ENCODE peak calls at places on chromosome 6, in five cellular contexts. L is BJ; B is right lobe of liver; T is naive thymus-derived CD4-positive, alpha-beta T cell; J is NCI-H1105. C is an unnamed sample.

GRCh38 chr6:141464490-141464889 is 668.2 kb upstream of the GJE1 start:
- DNase-seq in L (peak; percentile 37), B (no peak), T (peak; percentile 6), J (peak; percentile 94), C (no peak)

GRCh38 chr6:106901062-106901461 is 73.5 kb downstream of the CD24 start:
- DNase-seq in L (no peak), B (no peak), T (no peak), J (no peak), C (no peak)

GRCh38 chr6:42347456-42347855 is 104.3 kb downstream of the TRERF1 start:
- DNase-seq in L (no peak), B (no peak), T (no peak), J (no peak), C (no peak)

GRCh38 chr6:157552171-157552747 is 171.3 kb downstream of the ZDHHC14 start:
- DNase-seq in L (no peak), B (no peak), T (no peak), J (no peak), C (no peak)

GRCh38 chr6:69780585-69781178 is 16.1 kb downstream of the LMBRD1 start:
- DNase-seq in L (no peak), B (no peak), T (no peak), J (no peak), C (no peak)

GRCh38 chr6:42017021-42017643 is 33.2 kb upstream of the TAF8 start:
- DNase-seq in L (peak; percentile 45), B (no peak), T (no peak), J (no peak), C (no peak)

GRCh38 chr6:27059621-27060425 is 187.7 kb upstream of the PRSS16 start:
- DNase-seq in L (no peak), B (no peak), T (no peak), J (peak; percentile 88), C (no peak)

GRCh38 chr6:123965894-123966293 is 162.2 kb downstream of the NKAIN2 start:
- DNase-seq in L (no peak), B (no peak), T (no peak), J (peak; percentile 71), C (no peak)

GRCh38 chr6:56268266-56268665 is 20.9 kb upstream of the COL21A1 start:
- DNase-seq in L (no peak), B (no peak), T (no peak), J (no peak), C (no peak)

GRCh38 chr6:29589423-29590048 is 4.6 kb downstream of the OR2H2 start:
- DNase-seq in L (no peak), B (no peak), T (peak; percentile 26), J (peak; percentile 23), C (peak; percentile 15)

GRCh38 chr6:3529721-3530120 is 72.9 kb upstream of the SLC22A23 start:
- DNase-seq in L (no peak), B (no peak), T (no peak), J (no peak), C (no peak)

GRCh38 chr6:91079939-91080338 is 493.1 kb upstream of the MAP3K7 start:
- DNase-seq in L (no peak), B (no peak), T (no peak), J (no peak), C (no peak)

GRCh38 chr6:105226598-105227291 is 46.9 kb upstream of the POPDC3 start:
- DNase-seq in L (no peak), B (no peak), T (no peak), J (no peak), C (no peak)

GRCh38 chr6:146546440-146546839 is 2.8 kb downstream of the RAB32 start:
- DNase-seq in L (peak; percentile 91), B (no peak), T (no peak), J (no peak), C (no peak)